ENCODE peak calls at places on chromosomes 3 and 15, in four cellular contexts. D, N, J and T are unnamed samples.

GRCh38 chr3:136634821-136635220 is 117.4 kb downstream of the STAG1 start:
- DNase-seq in D (no peak), J (no peak), N (no peak), T (no peak)

GRCh38 chr3:196694941-196695848 is 16.9 kb downstream of the CEP19 start:
- DNase-seq in D (no peak), J (no peak), N (no peak), T (no peak)

GRCh38 chr3:19436746-19437145 is 288.4 kb downstream of the KCNH8 start:
- DNase-seq in J (no peak), N (no peak), D (no peak), T (no peak)

GRCh38 chr3:158105710-158106438 is at the start of gene SHOX2:
- DNase-seq in D (peak; percentile 60), J (peak; percentile 82), N (no peak), T (peak; percentile 86)

GRCh38 chr3:5195605-5196004 is 8.1 kb downstream of the EDEM1 start:
- DNase-seq in J (no peak), N (no peak), D (no peak), T (no peak)

GRCh38 chr3:3683261-3683660 is 116.0 kb upstream of the LRRN1 start:
- DNase-seq in J (no peak), D (no peak), N (no peak), T (no peak)

GRCh38 chr15:39801641-39802309 is 19.1 kb upstream of the FSIP1 start:
- DNase-seq in D (no peak), J (no peak), N (no peak), T (no peak)

GRCh38 chr15:31280037-31280830 is 46.4 kb upstream of the KLF13 start:
- DNase-seq in N (peak; percentile 50), J (peak; percentile 61), D (no peak), T (no peak)

GRCh38 chr3:124974691-124975090 is 40.1 kb upstream of the MUC13 start:
- DNase-seq in J (no peak), N (no peak), D (no peak), T (no peak)

GRCh38 chr15:39946862-39947261 is 12.9 kb downstream of the EIF2AK4 start:
- DNase-seq in D (peak; percentile 33), J (no peak), N (no peak), T (no peak)

GRCh38 chr15:89408512-89409183 is 74.0 kb upstream of the POLG start:
- DNase-seq in N (no peak), D (peak; percentile 21), J (no peak), T (no peak)

GRCh38 chr3:33144433-33144832 is 30.6 kb downstream of the CRTAP start:
- DNase-seq in N (no peak), D (no peak), J (no peak), T (no peak)

GRCh38 chr3:172289583-172289982 is 158.7 kb downstream of the GHSR start:
- DNase-seq in J (peak; percentile 78), N (peak; percentile 27), D (no peak), T (no peak)

GRCh38 chr3:117820900-117821299 is 1111.3 kb downstream of the TUSC7 start:
- DNase-seq in J (no peak), D (peak; percentile 33), N (no peak), T (no peak)

GRCh38 chr3:193943200-193943599 is 192.7 kb upstream of the HES1 start:
- DNase-seq in N (no peak), D (no peak), J (no peak), T (no peak)

GRCh38 chr15:47351501-47351900 is 365.8 kb upstream of the SEMA6D start:
- DNase-seq in N (no peak), D (no peak), J (no peak), T (no peak)

GRCh38 chr15:38565287-38565670 is 665 bp upstream of the RASGRP1 start:
- DNase-seq in D (no peak), N (no peak), J (no peak), T (no peak)

GRCh38 chr3:111582114-111582461 is 13.1 kb downstream of the ZBED2 start:
- DNase-seq in J (no peak), N (no peak), D (peak; percentile 34), T (no peak)

GRCh38 chr3:53169045-53169831 is 8.2 kb downstream of the PRKCD start:
- DNase-seq in D (no peak), N (peak; percentile 79), J (no peak), T (no peak)

GRCh38 chr3:48023377-48023776 is 7.2 kb upstream of the MAP4 start:
- DNase-seq in N (no peak), D (no peak), J (no peak), T (no peak)

GRCh38 chr15:86444527-86444926 is 364.9 kb downstream of the AGBL1 start:
- DNase-seq in J (no peak), D (no peak), N (no peak), T (no peak)

GRCh38 chr3:63724987-63725386 is 72.5 kb downstream of the SNTN start:
- DNase-seq in J (no peak), D (peak; percentile 32), N (peak; percentile 7), T (no peak)
- H3K27ac ChIP-seq in J (no peak overlapping the region), D (no peak overlapping the region), N (no peak overlapping the region), T (peak overlapping the region; percentile 20)

DNA sequence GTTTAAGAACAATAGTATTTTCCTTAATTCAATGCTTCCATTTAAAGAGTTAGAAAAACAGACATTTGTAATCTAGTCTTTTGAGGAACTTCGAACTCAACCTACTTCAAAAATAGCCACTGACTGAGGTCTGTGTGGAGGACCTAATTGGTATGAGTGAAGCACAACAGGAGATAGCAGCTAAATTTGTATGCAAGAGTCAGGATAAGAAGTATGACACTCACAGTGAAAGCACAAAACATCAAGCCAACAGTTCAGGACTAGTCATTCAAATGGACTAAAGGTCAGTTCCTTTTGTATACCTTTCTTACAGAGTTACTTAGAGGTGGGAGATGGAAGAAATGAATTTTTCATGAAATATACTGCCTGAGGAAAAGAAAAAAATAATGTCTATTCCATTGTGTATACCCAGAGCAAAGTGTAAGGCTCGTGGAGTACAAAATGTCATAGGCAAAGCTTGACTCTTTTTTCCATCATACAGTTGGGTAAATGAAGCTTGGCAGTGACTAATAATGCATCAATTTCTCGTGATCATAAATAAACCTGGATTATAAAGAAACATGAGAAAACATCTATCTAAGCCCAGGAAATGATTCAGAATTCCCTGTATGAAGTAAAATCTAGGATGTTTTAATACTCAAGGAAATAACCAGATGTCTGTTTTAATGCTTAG is 1005.2 kb upstream of the CADM2 start:
- DNase-seq in N (no peak), D (no peak), J (no peak), T (no peak)
- TF ChIP-seq CTCF in N (no peak), D (no peak), J (no peak), T (no peak)

GRCh38 chr3:8456118-8456811 is 45.4 kb upstream of the LMCD1 start:
- DNase-seq in N (no peak), D (no peak), J (no peak), T (peak; percentile 62)

GRCh38 chr3:8458235-8458634 is 43.4 kb upstream of the LMCD1 start:
- DNase-seq in J (no peak), N (no peak), D (peak; percentile 26), T (no peak)

GRCh38 chr3:8455451-8456117 is 46.0 kb upstream of the LMCD1 start:
- DNase-seq in J (no peak), N (no peak), D (no peak), T (no peak)

GRCh38 chr3:8458711-8459110 is 42.9 kb upstream of the LMCD1 start:
- DNase-seq in J (no peak), N (no peak), D (peak; percentile 87), T (peak; percentile 60)

DNA sequence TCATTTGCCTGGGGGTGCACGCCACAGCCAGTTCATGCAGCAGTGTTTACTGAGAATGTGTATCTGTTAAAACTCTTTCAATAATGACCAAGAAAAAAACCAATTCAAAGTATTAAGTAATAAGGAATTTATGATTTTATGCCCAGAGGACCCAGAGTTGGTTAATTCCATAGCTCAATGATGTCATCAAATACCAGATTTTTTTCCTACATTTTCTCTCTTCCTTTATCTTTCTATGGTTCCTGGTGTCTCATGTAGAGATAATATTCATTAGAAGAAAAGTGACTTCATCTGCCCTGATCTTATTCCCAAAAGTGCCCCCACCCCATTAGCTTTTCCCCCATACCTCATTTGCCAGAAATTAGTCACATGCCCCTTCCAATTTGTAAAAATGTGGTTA is 44.6 kb upstream of the LMCD1 start:
- DNase-seq in N (no peak), J (no peak), D (peak; percentile 24), T (no peak)
- H3K27ac ChIP-seq in N (peak overlapping the region; percentile 58), J (no peak overlapping the region), D (peak overlapping the region; percentile 89), T (no peak overlapping the region)

GRCh38 chr15:74994685-74995084 is 678 bp upstream of the SCAMP5 start:
- DNase-seq in N (no peak), J (no peak), D (no peak), T (no peak)
- TF ChIP-seq CTCF in N (no peak), J (no peak), D (no peak), T (no peak)

GRCh38 chr15:67100124-67100791 is 34.9 kb downstream of the SMAD3 start:
- DNase-seq in D (no peak), N (no peak), J (no peak), T (no peak)
- H3K27ac ChIP-seq in D (peak overlapping the region; percentile 95), N (no peak overlapping the region), J (peak overlapping the region; percentile 82), T (no peak overlapping the region)

GRCh38 chr3:197750396-197750831 is 731 bp downstream of the FYTTD1 start:
- DNase-seq in D (peak; percentile 67), J (peak; percentile 94), N (peak; percentile 84), T (peak; percentile 69)
- TF ChIP-seq CTCF in D (no peak), J (no peak), N (peak; percentile 10), T (no peak)

GRCh38 chr15:56719774-56720555 is 13.3 kb downstream of the ZNF280D start:
- DNase-seq in D (peak; percentile 20), J (no peak), N (no peak), T (no peak)
- H3K27ac ChIP-seq in D (no peak overlapping the region), J (no peak overlapping the region), N (peak overlapping the region; percentile 5), T (no peak overlapping the region)

GRCh38 chr15:67521770-67522568 is 1.0 kb downstream of the C15orf61 start:
- DNase-seq in N (peak; percentile 27), J (no peak), D (peak; percentile 64), T (no peak)
- TF ChIP-seq CTCF in N (no peak), J (no peak), D (no peak), T (no peak)